ENCODE peak calls at places on chromosomes 6 and 20, in four cellular contexts. V is tibial artery; Q is activated CD4-positive, alpha-beta T cell treated with anti-CD3 and anti-CD28 coated beads, Interleukin-2, amount 50 U/mL, for 48 hours; U is H7. F is an unnamed sample.

GRCh38 chr6:167997642-167998041 is at the start of gene KIF25:
- DNase-seq in V (no peak), Q (no peak), U (no peak), F (no peak)

GRCh38 chr6:38915205-38915925 is 133.2 kb upstream of the GLP1R start:
- DNase-seq in Q (no peak), V (no peak), U (no peak), F (no peak)

GRCh38 chr6:78513856-78514255 is 353.5 kb upstream of the IRAK1BP1 start:
- DNase-seq in U (peak), Q (no peak), V (no peak), F (no peak)

GRCh38 chr20:32635764-32636163 is 38.0 kb downstream of the C20orf203 start:
- DNase-seq in V (no peak), Q (no peak), U (no peak), F (no peak)

GRCh38 chr6:68087399-68088133 is 547.5 kb upstream of the ADGRB3 start:
- DNase-seq in U (no peak), V (no peak), Q (no peak), F (peak)

GRCh38 chr20:10798811-10799210 is 125.0 kb upstream of the JAG1 start:
- DNase-seq in V (no peak), Q (no peak), U (no peak), F (no peak)

GRCh38 chr6:158819213-158819976 is at the start of gene EZR:
- DNase-seq in V (peak), Q (peak), U (peak), F (peak)

GRCh38 chr6:108115598-108116058 is 41.1 kb upstream of the OSTM1 start:
- DNase-seq in V (no peak), U (peak), Q (peak), F (no peak)

GRCh38 chr6:56172144-56172543 is 75.2 kb downstream of the COL21A1 start:
- DNase-seq in Q (no peak), U (no peak), V (no peak), F (no peak)

F was measured in CD4-positive, CD25-positive, alpha-beta regulatory T cell.